ENCODE peak calls at places on chromosomes 12 and 14, in five cellular contexts. O, E, L, Z and A are unnamed samples.

GRCh38 chr14:77279719-77280118 is 8.7 kb upstream of the NGB start:
- DNase-seq in Z (no peak), E (no peak), O (no peak), L (no peak), A (no peak)

GRCh38 chr14:47154276-47154797 is 502.8 kb upstream of the RPL10L start:
- DNase-seq in O (no peak), L (no peak), E (no peak), Z (no peak), A (no peak)

GRCh38 chr14:37202265-37202664 is 4.5 kb downstream of the MIPOL1 start:
- DNase-seq in L (peak), E (no peak), O (peak), Z (no peak), A (no peak)

GRCh38 chr12:100716949-100717732 is 77.4 kb upstream of the ANO4 start:
- DNase-seq in L (peak), Z (no peak), O (peak), E (peak), A (peak)

GRCh38 chr14:102849522-102850379 is 72.5 kb downstream of the TRAF3 start:
- DNase-seq in O (peak), E (no peak), L (no peak), Z (no peak), A (no peak)

GRCh38 chr12:114669501-114670256 is 14.3 kb downstream of the TBX3 start:
- DNase-seq in E (peak), Z (no peak), L (peak), O (peak), A (no peak)

GRCh38 chr12:31702047-31702446 is 26.8 kb downstream of the AMN1 start:
- DNase-seq in L (peak), E (no peak), O (peak), Z (no peak), A (no peak)

GRCh38 chr14:100747021-100747586 is 20.4 kb downstream of the DLK1 start:
- DNase-seq in O (peak), E (no peak), L (peak), Z (peak), A (no peak)

GRCh38 chr12:18799561-18799960 is 61.6 kb downstream of the CAPZA3 start:
- DNase-seq in E (no peak), L (no peak), O (peak), Z (no peak), A (no peak)

GRCh38 chr14:58626441-58626840 is 11.3 kb upstream of the DACT1 start:
- DNase-seq in Z (no peak), L (peak), E (no peak), O (peak), A (no peak)

GRCh38 chr12:132243596-132244289 is 85.6 kb downstream of the GALNT9 start:
- DNase-seq in Z (no peak), E (no peak), O (no peak), L (no peak), A (no peak)

GRCh38 chr12:110913119-110914056 is 7.0 kb downstream of the MYL2 start:
- DNase-seq in Z (no peak), L (no peak), E (no peak), O (no peak), A (no peak)

GRCh38 chr12:131050463-131051154 is 96.9 kb downstream of the ADGRD1 start:
- DNase-seq in L (no peak), O (no peak), Z (no peak), E (no peak), A (no peak)

GRCh38 chr12:108335349-108336119 is 3.6 kb downstream of the CMKLR1 start:
- DNase-seq in Z (no peak), L (no peak), O (no peak), E (no peak), A (no peak)

GRCh38 chr14:31564194-31564593 is 3.0 kb downstream of the NUBPL start:
- DNase-seq in Z (no peak), E (no peak), O (no peak), L (no peak), A (no peak)

DNA sequence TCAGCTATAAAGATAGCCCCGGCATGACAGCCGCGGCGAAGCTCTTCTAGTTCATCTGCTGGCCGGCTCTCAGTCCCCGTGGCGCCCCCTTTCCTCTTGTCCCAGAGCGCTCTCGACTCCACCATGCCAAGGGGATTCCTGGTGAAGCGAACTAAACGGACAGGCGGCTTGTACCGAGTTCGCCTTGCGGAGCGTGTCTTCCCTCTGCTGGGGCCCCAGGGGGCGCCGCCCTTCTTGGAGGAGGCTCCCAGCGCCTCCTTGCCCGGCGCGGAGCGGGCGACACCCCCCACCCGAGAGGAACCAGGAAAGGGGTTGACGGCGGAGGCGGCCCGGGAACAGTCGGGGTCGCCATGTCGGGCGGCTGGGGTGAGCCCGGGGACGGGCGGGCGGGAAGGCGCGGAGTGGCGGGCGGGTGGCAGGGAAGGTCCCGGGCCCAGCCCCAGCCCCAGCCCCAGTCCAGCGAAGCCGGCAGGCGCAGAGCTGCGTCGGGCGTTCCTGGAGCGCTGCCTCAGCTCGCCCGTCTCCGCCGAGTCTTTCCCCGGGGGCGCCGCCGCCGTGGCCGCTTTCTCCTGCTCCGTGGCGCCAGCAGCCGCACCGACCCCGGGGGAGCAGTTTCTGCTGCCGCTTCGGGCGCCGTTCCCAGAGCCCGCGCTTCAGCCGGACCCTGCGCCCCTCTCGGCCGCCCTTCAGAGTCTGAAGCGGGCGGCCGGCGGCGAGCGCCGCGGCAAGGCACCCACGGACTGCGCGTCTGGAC is at the start of gene INSM2:
- DNase-seq in E (peak), Z (no peak), L (no peak), O (peak), A (no peak)
- TF ChIP-seq CTCF in E (no peak), Z (peak), L (no peak), O (no peak), A (peak)

DNA sequence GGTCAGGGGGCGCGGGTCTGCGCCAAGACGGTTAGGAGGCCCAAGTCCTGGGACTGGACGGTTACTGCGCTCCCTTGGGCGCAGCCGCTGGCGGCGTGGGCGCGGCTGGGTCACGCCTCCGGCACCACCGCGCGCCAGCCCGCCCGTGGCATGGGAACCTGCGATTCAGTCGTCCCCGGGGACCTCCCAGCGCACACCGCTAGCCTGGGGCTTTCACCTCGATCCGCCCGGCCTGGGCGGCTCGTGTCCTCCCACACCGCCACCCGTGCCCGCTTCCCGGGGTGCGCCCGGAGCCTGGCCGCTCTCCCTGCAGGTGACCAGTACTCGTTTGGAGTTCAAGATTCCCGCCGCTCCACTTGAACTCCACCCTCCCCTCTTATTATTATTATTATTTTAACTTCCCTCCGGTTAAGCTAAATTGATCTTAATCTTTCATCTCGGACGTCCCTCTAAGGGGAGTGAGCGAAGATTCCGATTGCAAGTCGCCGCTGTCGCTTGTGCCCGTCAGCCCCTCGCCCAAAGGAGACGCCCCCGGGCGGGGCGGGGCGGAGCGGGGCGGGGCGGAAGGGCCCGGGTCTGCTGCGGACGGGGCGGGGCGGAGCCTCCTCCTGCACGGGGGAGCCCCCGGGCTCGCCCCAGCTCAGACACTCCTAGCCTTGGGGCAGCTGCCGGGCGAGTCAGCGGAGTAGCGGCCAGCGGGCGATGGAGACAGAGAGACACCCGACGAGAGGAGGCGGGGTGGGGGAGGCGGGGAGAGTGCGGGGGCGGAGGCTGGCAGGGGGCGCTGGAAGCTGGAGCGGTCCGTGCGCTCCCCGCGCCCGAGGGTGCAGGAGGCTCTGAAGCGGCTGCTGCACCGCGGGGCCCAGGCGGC is at the start of gene KCNMB4:
- DNase-seq in E (peak), O (peak), Z (no peak), L (peak), A (peak)
- TF ChIP-seq CTCF in E (no peak), O (no peak), Z (no peak), L (no peak), A (no peak)

GRCh38 chr12:3192221-3192620 is 115.0 kb downstream of the TSPAN9 start:
- DNase-seq in L (no peak), Z (no peak), E (no peak), O (no peak), A (no peak)

GRCh38 chr12:3195337-3195736 is 118.2 kb downstream of the TSPAN9 start:
- DNase-seq in O (no peak), L (no peak), E (no peak), Z (no peak), A (no peak)

GRCh38 chr12:3191450-3191849 is 114.3 kb downstream of the TSPAN9 start:
- DNase-seq in L (no peak), Z (no peak), O (no peak), E (no peak), A (no peak)

GRCh38 chr12:3193755-3194154 is 116.6 kb downstream of the TSPAN9 start:
- DNase-seq in Z (no peak), O (no peak), L (no peak), E (no peak), A (no peak)

DNA sequence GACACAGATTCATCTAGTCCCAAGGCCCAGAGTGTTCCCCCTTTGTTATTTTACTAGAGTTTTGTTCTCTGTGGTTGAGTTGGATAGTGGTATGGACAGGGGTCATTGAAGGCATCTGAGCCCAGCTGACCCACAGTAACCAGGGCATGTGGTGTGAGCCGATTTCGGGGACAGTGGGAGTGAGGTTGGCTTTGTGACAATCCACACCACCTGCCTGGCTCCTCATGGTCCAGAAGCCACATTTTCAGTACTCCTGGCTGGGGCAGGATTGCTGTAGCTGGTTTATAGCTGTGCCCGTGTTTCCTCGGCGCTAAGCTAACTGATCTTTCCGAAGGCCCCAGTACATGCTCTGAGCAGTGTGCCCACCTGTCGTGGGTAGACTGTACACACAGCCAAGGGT is 116.0 kb downstream of the TSPAN9 start:
- DNase-seq in Z (no peak), E (no peak), O (no peak), L (no peak), A (no peak)
- TF ChIP-seq CTCF in Z (no peak), E (no peak), O (no peak), L (no peak), A (no peak)

GRCh38 chr12:121968880-121969279 is 50.5 kb downstream of the CFAP251 start:
- DNase-seq in E (no peak), Z (no peak), O (no peak), L (no peak), A (no peak)

GRCh38 chr12:121963341-121964018 is 45.1 kb downstream of the CFAP251 start:
- DNase-seq in O (no peak), E (no peak), Z (no peak), L (no peak), A (no peak)

GRCh38 chr12:121970901-121971300 is 50.8 kb upstream of the BCL7A start:
- DNase-seq in O (no peak), E (no peak), L (no peak), Z (no peak), A (no peak)

GRCh38 chr12:121964813-121965643 is 46.6 kb downstream of the CFAP251 start:
- DNase-seq in Z (no peak), L (peak), E (no peak), O (peak), A (no peak)

DNA sequence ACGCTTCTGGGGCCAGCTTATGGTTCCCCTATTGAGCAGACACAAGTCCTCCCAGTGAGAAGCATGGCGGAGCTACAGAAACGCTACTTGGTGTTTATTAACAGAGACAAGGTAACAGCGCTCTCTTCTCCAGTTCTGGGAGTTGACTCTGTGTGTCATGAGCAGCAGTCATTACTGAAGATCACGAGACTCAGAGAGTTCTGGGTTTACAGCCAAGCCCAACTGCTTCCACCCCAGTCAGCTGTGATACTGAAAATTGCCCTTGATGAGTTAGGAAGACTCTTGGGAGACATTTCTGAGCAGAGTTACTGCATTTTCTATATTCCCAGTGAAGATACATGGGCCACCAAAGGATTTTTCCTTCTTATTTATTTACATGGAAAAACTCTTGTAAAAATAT is 48.6 kb downstream of the CFAP251 start:
- DNase-seq in O (no peak), E (no peak), Z (no peak), L (no peak), A (no peak)
- TF ChIP-seq CTCF in O (no peak), E (no peak), Z (no peak), L (no peak), A (no peak)

GRCh38 chr14:90383126-90383730 is 13.6 kb upstream of the CALM1 start:
- DNase-seq in Z (peak), E (peak), L (peak), O (peak), A (peak)
- TF ChIP-seq CTCF in Z (peak), E (no peak), L (peak), O (no peak), A (peak)